ENCODE peak calls at places on chromosome 16, in nine cellular contexts. X, A, C, S, R, V, H, U and E are unnamed samples.

GRCh38 chr16:67884684-67885083 is at the start of gene NRN1L:
- DNase-seq in X (peak), A (no peak), C (peak), S (peak), R (no peak), V (no peak), H (no peak), U (peak), E (peak)

GRCh38 chr16:4409081-4409932 is 7.1 kb downstream of the CORO7 start:
- DNase-seq in X (no peak), A (no peak), C (no peak), S (peak), R (peak), V (peak), H (no peak), U (no peak), E (no peak)

GRCh38 chr16:73000020-73000906 is 47.7 kb downstream of the ZFHX3 start:
- DNase-seq in X (no peak), A (no peak), C (no peak), S (no peak), R (no peak), V (no peak), H (no peak), U (peak), E (no peak)

GRCh38 chr16:87924041-87924851 is 12.1 kb downstream of the CA5A start:
- DNase-seq in X (no peak), A (no peak), C (no peak), S (peak), R (no peak), V (peak), H (peak), U (no peak), E (no peak)

GRCh38 chr16:51461255-51461654 is 310.2 kb upstream of the SALL1 start:
- DNase-seq in X (no peak), A (no peak), C (no peak), S (no peak), R (no peak), V (no peak), H (no peak), U (no peak), E (no peak)

GRCh38 chr16:57028086-57028485 is 38.7 kb downstream of the NLRC5 start:
- DNase-seq in X (no peak), A (no peak), C (no peak), S (no peak), R (no peak), V (no peak), H (no peak), U (no peak), E (peak)

GRCh38 chr16:5042574-5043171 is 8.9 kb upstream of the NAGPA start:
- DNase-seq in X (no peak), A (peak), C (no peak), S (no peak), R (no peak), V (no peak), H (no peak), U (no peak), E (no peak)

GRCh38 chr16:89691986-89692569 is 5.6 kb downstream of the CDK10 start:
- DNase-seq in X (no peak), A (no peak), C (no peak), S (no peak), R (no peak), V (no peak), H (no peak), U (no peak), E (no peak)

GRCh38 chr16:58109881-58110280 is 19.3 kb downstream of the CFAP20 start:
- DNase-seq in X (no peak), A (no peak), C (no peak), S (no peak), R (no peak), V (no peak), H (no peak), U (no peak), E (no peak)

GRCh38 chr16:55660776-55661175 is 5.0 kb downstream of the SLC6A2 start:
- DNase-seq in X (no peak), A (no peak), C (no peak), S (no peak), R (no peak), V (no peak), H (no peak), U (no peak), E (no peak)

GRCh38 chr16:56629531-56629930 is 2.9 kb upstream of the MT1M start:
- DNase-seq in X (no peak), A (no peak), C (no peak), S (no peak), R (no peak), V (no peak), H (no peak), U (no peak), E (no peak)

GRCh38 chr16:278863-279366 is 1.5 kb upstream of the ARHGDIG start:
- DNase-seq in X (no peak), A (no peak), C (no peak), S (peak), R (peak), V (peak), H (peak), U (no peak), E (no peak)

GRCh38 chr16:85752511-85753420 is 1.9 kb upstream of the C16orf74 start:
- DNase-seq in X (peak), A (no peak), C (no peak), S (peak), R (no peak), V (no peak), H (no peak), U (peak), E (peak)

GRCh38 chr16:49664221-49665215 is 191.4 kb downstream of the ZNF423 start:
- DNase-seq in X (peak), A (no peak), C (no peak), S (no peak), R (no peak), V (no peak), H (no peak), U (no peak), E (no peak)

GRCh38 chr16:77943770-77944169 is 78.6 kb upstream of the CLEC3A start:
- DNase-seq in X (no peak), A (no peak), C (no peak), S (peak), R (no peak), V (no peak), H (no peak), U (no peak), E (no peak)

GRCh38 chr16:25256821-25257503 is 683 bp downstream of the ZKSCAN2 start:
- DNase-seq in X (peak), A (no peak), C (no peak), S (peak), R (peak), V (peak), H (no peak), U (peak), E (peak)

GRCh38 chr16:89678258-89678657 is 8.2 kb upstream of the CDK10 start:
- DNase-seq in X (no peak), A (no peak), C (no peak), S (no peak), R (no peak), V (no peak), H (no peak), U (no peak), E (no peak)

GRCh38 chr16:86427327-86427935 is 82.9 kb upstream of the FOXF1 start:
- DNase-seq in X (no peak), A (no peak), C (no peak), S (no peak), R (no peak), V (no peak), H (no peak), U (no peak), E (no peak)

GRCh38 chr16:30651124-30652004 is 604 bp downstream of the PRR14 start:
- DNase-seq in X (peak), A (peak), C (no peak), S (peak), R (peak), V (peak), H (peak), U (peak), E (no peak)

GRCh38 chr16:88995194-88995593 is 18.2 kb upstream of the CBFA2T3 start:
- DNase-seq in X (no peak), A (no peak), C (no peak), S (no peak), R (no peak), V (no peak), H (no peak), U (no peak), E (no peak)

GRCh38 chr16:84308120-84308519 is 13.4 kb downstream of the WFDC1 start:
- DNase-seq in X (peak), A (no peak), C (no peak), S (peak), R (no peak), V (peak), H (peak), U (peak), E (peak)

GRCh38 chr16:50284131-50284911 is 18.0 kb downstream of the ADCY7 start:
- DNase-seq in X (peak), A (no peak), C (no peak), S (no peak), R (no peak), V (no peak), H (no peak), U (no peak), E (no peak)

GRCh38 chr16:80974649-80975376 is 31.9 kb downstream of the CMC2 start:
- DNase-seq in X (no peak), A (no peak), C (no peak), S (no peak), R (no peak), V (no peak), H (no peak), U (no peak), E (no peak)